ENCODE peak calls at places on chromosomes 7 and 10, in four cellular contexts. Y, R, B and L are unnamed samples.

GRCh38 chr7:108079291-108080057 is 50.7 kb downstream of the LAMB4 start:
- DNase-seq in Y (no peak), B (no peak), R (peak; percentile 45), L (no peak)

GRCh38 chr7:147311332-147311731 is 1194.7 kb downstream of the CNTNAP2 start:
- DNase-seq in Y (no peak), B (no peak), R (no peak), L (no peak)

GRCh38 chr7:108094933-108095710 is 35.0 kb downstream of the LAMB4 start:
- DNase-seq in R (peak; percentile 63), B (no peak), Y (no peak), L (no peak)

GRCh38 chr7:106774768-106775551 is 90.1 kb upstream of the PIK3CG start:
- DNase-seq in B (no peak), Y (peak; percentile 21), R (no peak), L (no peak)

GRCh38 chr10:34698979-34699378 is 116.1 kb downstream of the PARD3 start:
- DNase-seq in Y (no peak), R (peak; percentile 23), B (no peak), L (no peak)

GRCh38 chr7:122040147-122040546 is 103.9 kb downstream of the AASS start:
- DNase-seq in R (no peak), Y (no peak), B (no peak), L (no peak)

GRCh38 chr7:158847451-158847866 is 8.9 kb upstream of the DYNC2I1 start:
- DNase-seq in R (no peak), Y (no peak), B (no peak), L (no peak)

GRCh38 chr10:132886211-132887099 is 55.9 kb downstream of the CFAP46 start:
- DNase-seq in R (no peak), B (no peak), Y (no peak), L (no peak)

GRCh38 chr7:47501406-47501805 is 80.5 kb downstream of the TNS3 start:
- DNase-seq in B (no peak), Y (no peak), R (peak; percentile 73), L (no peak)

GRCh38 chr10:29957887-29958330 is 101.5 kb downstream of the JCAD start:
- DNase-seq in Y (no peak), R (no peak), B (no peak), L (no peak)

GRCh38 chr7:45120-46090 is 147.0 kb upstream of the FAM20C start:
- DNase-seq in B (no peak), Y (no peak), R (no peak), L (no peak)

GRCh38 chr10:64726466-64726865 is 1205.3 kb downstream of the REEP3 start:
- DNase-seq in B (no peak), Y (no peak), R (no peak), L (no peak)

GRCh38 chr10:72292223-72292691 is 18.5 kb downstream of the DDIT4 start:
- DNase-seq in Y (no peak), R (no peak), B (no peak), L (peak; percentile 22)

GRCh38 chr10:65570143-65571010 is 1355.5 kb upstream of the LRRTM3 start:
- DNase-seq in Y (no peak), R (peak; percentile 36), B (no peak), L (no peak)

GRCh38 chr10:71604324-71605018 is 115.1 kb downstream of the C10orf105 start:
- DNase-seq in Y (no peak), R (no peak), B (no peak), L (no peak)

GRCh38 chr7:40579401-40579800 is 444.6 kb downstream of the SUGCT start:
- DNase-seq in Y (no peak), R (no peak), B (no peak), L (no peak)

GRCh38 chr10:29470355-29470705 is 164.4 kb downstream of the SVIL start:
- DNase-seq in B (no peak), R (no peak), Y (no peak), L (no peak)

GRCh38 chr7:131359136-131359776 is 31.6 kb downstream of the MKLN1 start:
- DNase-seq in B (no peak), Y (no peak), R (no peak), L (no peak)

GRCh38 chr7:15370441-15370840 is 191.4 kb downstream of the AGMO start:
- DNase-seq in Y (no peak), R (no peak), B (no peak), L (no peak)

GRCh38 chr10:60646966-60647796 is 131.1 kb upstream of the CDK1 start:
- DNase-seq in R (no peak), Y (peak; percentile 12), B (peak; percentile 20), L (peak; percentile 42)

GRCh38 chr10:17428616-17429097 is 25.7 kb downstream of the ST8SIA6 start:
- DNase-seq in R (no peak), Y (peak; percentile 47), B (peak; percentile 61), L (peak; percentile 60)

GRCh38 chr10:3749597-3750351 is 35.2 kb downstream of the KLF6 start:
- DNase-seq in B (no peak), R (no peak), Y (no peak), L (no peak)

GRCh38 chr7:6273917-6274630 is 1.6 kb upstream of the CYTH3 start:
- DNase-seq in Y (no peak), B (no peak), R (no peak), L (no peak)